ENCODE peak calls at places on chromosome 16, in eight cellular contexts. J, I, Z, Q, V, E, R and C are unnamed samples.

GRCh38 chr16:89364603-89365002 is 125.8 kb downstream of the ANKRD11 start:
- DNase-seq in R (no peak), Q (no peak), E (no peak), I (peak; percentile 74), Z (no peak), J (no peak), V (peak; percentile 75), C (no peak)

GRCh38 chr16:89006036-89006752 is 29.2 kb upstream of the CBFA2T3 start:
- DNase-seq in Q (peak; percentile 44), V (peak; percentile 27), Z (no peak), I (no peak), J (no peak), E (no peak), R (no peak), C (no peak)

GRCh38 chr16:20308801-20309590 is 18.3 kb downstream of the GP2 start:
- DNase-seq in J (no peak), R (no peak), E (no peak), I (no peak), Z (no peak), V (no peak), Q (no peak), C (no peak)

GRCh38 chr16:30523768-30524574 is 2.4 kb downstream of the ZNF768 start:
- DNase-seq in E (no peak), I (no peak), J (peak; percentile 33), R (no peak), Q (no peak), V (no peak), Z (no peak), C (no peak)

GRCh38 chr16:68490829-68491575 is 42.7 kb upstream of the SMPD3 start:
- DNase-seq in Z (peak; percentile 80), J (no peak), E (no peak), I (peak; percentile 90), V (no peak), R (no peak), Q (no peak), C (no peak)

GRCh38 chr16:11667824-11668589 is at the start of gene SNN:
- DNase-seq in E (peak; percentile 78), J (peak; percentile 91), V (peak; percentile 100), Q (peak; percentile 93), R (no peak), Z (peak; percentile 90), I (peak; percentile 92), C (no peak)

GRCh38 chr16:705748-706188 is at the start of gene FBXL16:
- DNase-seq in I (no peak), V (peak; percentile 98), R (no peak), E (no peak), Z (no peak), Q (no peak), J (no peak), C (no peak)

GRCh38 chr16:57022445-57022844 is 33.1 kb downstream of the NLRC5 start:
- DNase-seq in E (no peak), Z (no peak), I (no peak), J (no peak), V (no peak), R (no peak), Q (peak; percentile 14), C (no peak)

GRCh38 chr16:30526137-30526822 is at the start of gene ZNF768:
- DNase-seq in I (no peak), Q (peak; percentile 79), R (no peak), V (peak; percentile 94), Z (peak; percentile 46), E (no peak), J (peak; percentile 55), C (no peak)

DNA sequence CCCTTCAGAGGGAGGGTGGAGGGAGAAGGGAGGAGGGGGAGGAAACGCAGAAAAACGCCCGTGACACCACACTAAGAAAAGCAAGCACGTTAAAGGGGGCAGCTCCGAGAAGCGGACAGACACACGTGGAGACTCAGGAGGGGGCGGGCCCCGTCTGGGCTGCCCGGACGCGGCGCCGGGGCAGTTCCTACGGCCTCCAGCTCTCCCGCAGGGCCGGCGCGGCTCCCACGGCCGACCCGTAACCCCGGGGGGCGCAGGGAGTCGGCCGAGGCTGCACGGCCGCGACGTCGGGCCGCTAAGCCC is 362 bp downstream of the KLHDC4 start:
- DNase-seq in Q (no peak), I (no peak), Z (peak; percentile 15), V (peak; percentile 62), J (no peak), R (no peak), E (no peak), C (no peak)
- H3K4me1 ChIP-seq in Q (no peaks in the 10 kb centered on the region), I (peaks cover 35% of the 10 kb centered on the region), Z (peaks cover 19% of the 10 kb centered on the region), V (peaks cover 5% of the 10 kb centered on the region), J (peaks cover 10% of the 10 kb centered on the region), R (peaks cover 6% of the 10 kb centered on the region), E (peaks cover 12% of the 10 kb centered on the region), C (peaks cover 22% of the 10 kb centered on the region)

DNA sequence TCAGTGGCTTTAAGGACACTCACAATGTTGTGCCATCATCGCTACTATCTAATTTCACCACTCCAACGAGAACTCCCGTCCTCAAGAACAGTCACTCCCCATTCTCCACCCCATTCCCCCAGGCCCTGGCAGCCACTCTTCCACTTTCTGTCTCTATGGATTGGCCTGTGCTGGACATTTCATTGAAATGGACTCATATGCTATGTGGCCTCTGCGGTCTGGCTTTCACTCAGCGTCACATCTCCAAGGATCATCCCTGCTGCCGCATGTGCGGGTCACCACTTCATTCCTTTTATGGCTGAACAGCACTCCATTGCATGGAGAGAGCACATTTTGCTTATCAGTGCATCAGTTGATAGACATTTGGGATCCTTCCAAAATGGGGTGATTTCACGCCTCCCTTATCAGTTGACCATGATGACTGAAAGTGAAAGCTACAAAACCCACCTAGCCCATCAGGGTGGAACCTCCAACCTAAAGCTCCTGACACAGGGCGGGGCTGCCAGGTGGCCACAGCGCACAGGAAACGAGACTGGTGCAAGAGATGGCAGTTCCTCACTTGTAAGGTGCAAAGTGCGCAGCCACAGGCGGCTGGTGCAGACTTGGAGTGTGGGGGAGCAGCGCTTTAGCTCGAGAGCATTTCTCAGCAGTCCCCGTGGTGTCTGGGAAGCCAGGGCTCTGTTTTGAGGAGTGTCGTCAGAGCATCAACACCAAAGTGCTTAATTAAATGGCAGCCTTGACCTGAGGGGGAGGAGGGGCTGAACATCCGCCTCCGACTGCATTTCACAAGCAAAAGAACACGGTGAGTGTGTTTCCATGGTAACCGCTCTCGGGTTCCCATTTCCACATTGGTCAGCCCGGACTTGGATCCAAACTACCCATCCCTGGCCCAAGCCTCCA is 23.8 kb downstream of the COTL1 start:
- DNase-seq in Z (peak; percentile 84), J (peak; percentile 74), E (no peak), Q (no peak), I (peak; percentile 78), V (peak; percentile 58), R (peak; percentile 99), C (no peak)
- TF ChIP-seq EP300 in Z (no peak), J (no peak), E (no peak), Q (no peak), I (no peak), V (no peak), R (peak; percentile 99), C (no peak)

GRCh38 chr16:50224297-50224696 is 42.1 kb upstream of the ADCY7 start:
- DNase-seq in J (no peak), R (no peak), Z (no peak), Q (no peak), E (no peak), V (no peak), I (no peak), C (no peak)
- H3K36me3 ChIP-seq in J (no peaks in the 10 kb centered on the region), R (peaks cover 23% of the 10 kb centered on the region), Z (peaks cover 31% of the 10 kb centered on the region), Q (peaks cover 23% of the 10 kb centered on the region), E (no peaks in the 10 kb centered on the region), V (peaks cover 41% of the 10 kb centered on the region), I (peaks cover 93% of the 10 kb centered on the region), C (peaks cover 76% of the 10 kb centered on the region)

DNA sequence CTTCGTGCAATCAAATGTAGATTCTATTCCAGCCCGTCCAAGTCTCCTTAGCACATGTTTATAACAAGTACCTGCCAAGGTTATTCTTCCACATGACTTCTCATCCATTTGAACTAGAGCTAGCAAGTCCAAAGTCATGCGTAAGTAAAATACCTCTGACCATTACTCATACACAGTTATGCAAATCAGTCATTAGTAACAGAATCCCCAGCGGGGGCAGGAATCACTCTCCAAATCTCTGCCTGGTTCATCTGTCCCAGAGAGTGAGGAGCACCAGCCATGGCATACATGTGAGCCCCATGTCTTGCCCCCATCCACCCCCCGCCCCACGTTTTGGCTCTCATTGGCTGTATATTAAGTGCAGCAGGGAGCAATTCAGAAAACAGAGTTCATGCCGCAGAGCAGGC is 27.7 kb downstream of the SRL start:
- DNase-seq in J (peak; percentile 66), Q (no peak), E (no peak), I (peak; percentile 37), Z (peak; percentile 15), V (no peak), R (no peak), C (no peak)
- H3K4me1 ChIP-seq in J (peaks cover 9% of the 10 kb centered on the region), Q (no peaks in the 10 kb centered on the region), E (no peaks in the 10 kb centered on the region), I (peaks cover 23% of the 10 kb centered on the region), Z (peaks cover 4% of the 10 kb centered on the region), V (peaks cover 10% of the 10 kb centered on the region), R (no peaks in the 10 kb centered on the region), C (peaks cover 28% of the 10 kb centered on the region)

GRCh38 chr16:53822936-53823529 is 119.1 kb downstream of the FTO start:
- DNase-seq in E (no peak), Z (no peak), R (peak; percentile 19), I (no peak), Q (no peak), V (no peak), J (no peak), C (no peak)
- TF ChIP-seq EP300 in E (no peak), Z (no peak), R (no peak), I (no peak), Q (no peak), V (no peak), J (no peak), C (no peak)

GRCh38 chr16:15038689-15039088 is 17.2 kb downstream of the NTAN1 start:
- DNase-seq in R (no peak), I (no peak), J (no peak), E (no peak), V (no peak), Z (no peak), Q (no peak), C (no peak)
- H3K36me3 ChIP-seq in R (peaks cover 37% of the 10 kb centered on the region), I (peaks cover 85% of the 10 kb centered on the region), J (no peaks in the 10 kb centered on the region), E (peaks cover 5% of the 10 kb centered on the region), V (peaks cover 79% of the 10 kb centered on the region), Z (peaks cover 60% of the 10 kb centered on the region), Q (peaks cover 56% of the 10 kb centered on the region), C (peaks cover 84% of the 10 kb centered on the region)

DNA sequence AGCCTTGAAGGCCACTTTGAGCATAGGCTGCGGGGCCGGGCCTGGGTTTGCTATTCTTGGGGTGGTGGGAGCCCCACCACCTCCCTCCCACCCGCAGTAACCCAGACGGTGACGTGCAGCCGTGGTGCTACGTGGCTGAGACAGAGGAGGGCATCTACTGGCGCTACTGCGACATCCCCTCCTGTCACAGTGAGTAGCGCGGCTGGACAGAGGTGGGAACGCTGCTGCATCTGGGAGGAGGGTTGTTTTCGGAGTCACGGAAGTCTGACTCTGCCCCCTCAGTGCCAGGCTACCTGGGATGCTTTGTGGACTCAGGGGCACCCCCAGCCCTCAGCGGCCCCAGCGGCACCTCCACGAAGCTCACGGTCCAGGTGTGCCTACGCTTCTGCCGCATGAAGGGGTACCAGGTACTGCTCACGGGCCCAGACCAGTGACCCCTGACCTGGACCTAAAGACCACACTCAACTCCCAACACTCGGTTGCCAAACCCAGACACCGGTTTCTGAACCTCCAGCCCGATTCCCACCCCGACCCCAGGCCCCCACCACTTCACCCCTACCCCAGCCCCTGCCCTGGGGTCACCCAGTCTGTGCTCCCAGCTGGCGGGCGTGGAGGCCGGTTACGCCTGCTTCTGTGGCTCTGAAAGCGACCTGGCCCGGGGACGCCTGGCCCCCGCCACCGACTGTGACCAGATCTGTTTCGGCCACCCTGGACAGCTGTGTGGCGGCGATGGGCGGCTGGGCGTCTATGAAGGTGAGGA is 2.1 kb downstream of the KREMEN2 start:
- DNase-seq in J (no peak), I (no peak), E (no peak), V (no peak), Q (no peak), R (no peak), Z (peak; percentile 8), C (no peak)
- H3K4me1 ChIP-seq in J (peaks cover 13% of the 10 kb centered on the region), I (peaks cover 76% of the 10 kb centered on the region), E (peaks cover 21% of the 10 kb centered on the region), V (peaks cover 32% of the 10 kb centered on the region), Q (no peaks in the 10 kb centered on the region), R (peaks cover 41% of the 10 kb centered on the region), Z (peaks cover 66% of the 10 kb centered on the region), C (peaks cover 90% of the 10 kb centered on the region)